ENCODE peak calls at places on chromosomes 5 and 9, in ten cellular contexts. One of them, this sample, is unnamed.

GRCh38 chr5:6576861-6577501 is 55.9 kb downstream of the NSUN2 start:
- DNase-seq in suprapubic skin: peak; percentile 29
- DNase-seq in upper lobe of left lung: no peak
- DNase-seq in HepG2: peak; percentile 34
- DNase-seq in sigmoid colon: no peak
- DNase-seq in SK-N-SH: peak; percentile 74
- DNase-seq in H1: no peak
- DNase-seq in transverse colon: no peak
- DNase-seq in GM12878: peak; percentile 4
- DNase-seq in K562: peak; percentile 60
- DNase-seq in this sample: no peak

GRCh38 chr9:113993838-113994540 is 84.1 kb downstream of the AMBP start:
- DNase-seq in suprapubic skin: peak; percentile 80
- DNase-seq in upper lobe of left lung: peak; percentile 91
- DNase-seq in HepG2: no peak
- DNase-seq in sigmoid colon: peak; percentile 79
- DNase-seq in SK-N-SH: peak; percentile 59
- DNase-seq in H1: no peak
- DNase-seq in transverse colon: peak; percentile 58
- DNase-seq in GM12878: no peak
- DNase-seq in K562: no peak
- DNase-seq in this sample: peak; percentile 95

GRCh38 chr5:54703091-54703490 is 185.5 kb downstream of the SNX18 start:
- DNase-seq in suprapubic skin: no peak
- DNase-seq in upper lobe of left lung: no peak
- DNase-seq in HepG2: no peak
- DNase-seq in sigmoid colon: peak; percentile 73
- DNase-seq in SK-N-SH: no peak
- DNase-seq in H1: no peak
- DNase-seq in transverse colon: no peak
- DNase-seq in GM12878: no peak
- DNase-seq in K562: no peak
- DNase-seq in this sample: no peak

GRCh38 chr5:109863752-109864151 is 174.0 kb downstream of the MAN2A1 start:
- DNase-seq in suprapubic skin: no peak
- DNase-seq in upper lobe of left lung: no peak
- DNase-seq in HepG2: no peak
- DNase-seq in sigmoid colon: no peak
- DNase-seq in SK-N-SH: no peak
- DNase-seq in H1: no peak
- DNase-seq in transverse colon: no peak
- DNase-seq in GM12878: no peak
- DNase-seq in K562: no peak
- DNase-seq in this sample: no peak

GRCh38 chr5:8340261-8340660 is 471.3 kb downstream of the MTRR start:
- DNase-seq in suprapubic skin: no peak
- DNase-seq in upper lobe of left lung: no peak
- DNase-seq in HepG2: no peak
- DNase-seq in sigmoid colon: no peak
- DNase-seq in SK-N-SH: no peak
- DNase-seq in H1: no peak
- DNase-seq in transverse colon: no peak
- DNase-seq in GM12878: no peak
- DNase-seq in K562: no peak
- DNase-seq in this sample: no peak

GRCh38 chr5:136622737-136623136 is 257.4 kb upstream of the TRPC7 start:
- DNase-seq in suprapubic skin: no peak
- DNase-seq in upper lobe of left lung: no peak
- DNase-seq in HepG2: no peak
- DNase-seq in sigmoid colon: no peak
- DNase-seq in SK-N-SH: no peak
- DNase-seq in H1: no peak
- DNase-seq in transverse colon: no peak
- DNase-seq in GM12878: no peak
- DNase-seq in K562: peak; percentile 12
- DNase-seq in this sample: no peak

GRCh38 chr5:154611341-154611767 is 133.3 kb upstream of the HAND1 start:
- DNase-seq in suprapubic skin: no peak
- DNase-seq in upper lobe of left lung: no peak
- DNase-seq in HepG2: no peak
- DNase-seq in sigmoid colon: no peak
- DNase-seq in SK-N-SH: no peak
- DNase-seq in H1: no peak
- DNase-seq in transverse colon: no peak
- DNase-seq in GM12878: no peak
- DNase-seq in K562: no peak
- DNase-seq in this sample: no peak

GRCh38 chr9:73269430-73270101 is 117.9 kb downstream of the ANXA1 start:
- DNase-seq in suprapubic skin: no peak
- DNase-seq in upper lobe of left lung: no peak
- DNase-seq in HepG2: peak; percentile 44
- DNase-seq in sigmoid colon: no peak
- DNase-seq in SK-N-SH: peak; percentile 5
- DNase-seq in H1: no peak
- DNase-seq in transverse colon: no peak
- DNase-seq in GM12878: no peak
- DNase-seq in K562: peak; percentile 37
- DNase-seq in this sample: no peak

GRCh38 chr9:125759812-125760134 is 12.6 kb downstream of the PBX3 start:
- DNase-seq in suprapubic skin: no peak
- DNase-seq in upper lobe of left lung: no peak
- DNase-seq in HepG2: no peak
- DNase-seq in sigmoid colon: no peak
- DNase-seq in SK-N-SH: no peak
- DNase-seq in H1: no peak
- DNase-seq in transverse colon: no peak
- DNase-seq in GM12878: no peak
- DNase-seq in K562: no peak
- DNase-seq in this sample: no peak

GRCh38 chr5:97425511-97425910 is 242.5 kb upstream of the RIOK2 start:
- DNase-seq in suprapubic skin: no peak
- DNase-seq in upper lobe of left lung: no peak
- DNase-seq in HepG2: no peak
- DNase-seq in sigmoid colon: no peak
- DNase-seq in SK-N-SH: no peak
- DNase-seq in H1: no peak
- DNase-seq in transverse colon: no peak
- DNase-seq in GM12878: no peak
- DNase-seq in K562: no peak
- DNase-seq in this sample: no peak

GRCh38 chr5:171205375-171205774 is 103.7 kb upstream of the TLX3 start:
- DNase-seq in suprapubic skin: no peak
- DNase-seq in upper lobe of left lung: no peak
- DNase-seq in HepG2: no peak
- DNase-seq in sigmoid colon: no peak
- DNase-seq in SK-N-SH: peak; percentile 44
- DNase-seq in H1: no peak
- DNase-seq in transverse colon: no peak
- DNase-seq in GM12878: no peak
- DNase-seq in K562: no peak
- DNase-seq in this sample: no peak

GRCh38 chr5:154174091-154174490 is 16.4 kb upstream of the GALNT10 start:
- DNase-seq in suprapubic skin: no peak
- DNase-seq in upper lobe of left lung: no peak
- DNase-seq in HepG2: no peak
- DNase-seq in sigmoid colon: no peak
- DNase-seq in SK-N-SH: no peak
- DNase-seq in H1: no peak
- DNase-seq in transverse colon: no peak
- DNase-seq in GM12878: no peak
- DNase-seq in K562: no peak
- DNase-seq in this sample: no peak

DNA sequence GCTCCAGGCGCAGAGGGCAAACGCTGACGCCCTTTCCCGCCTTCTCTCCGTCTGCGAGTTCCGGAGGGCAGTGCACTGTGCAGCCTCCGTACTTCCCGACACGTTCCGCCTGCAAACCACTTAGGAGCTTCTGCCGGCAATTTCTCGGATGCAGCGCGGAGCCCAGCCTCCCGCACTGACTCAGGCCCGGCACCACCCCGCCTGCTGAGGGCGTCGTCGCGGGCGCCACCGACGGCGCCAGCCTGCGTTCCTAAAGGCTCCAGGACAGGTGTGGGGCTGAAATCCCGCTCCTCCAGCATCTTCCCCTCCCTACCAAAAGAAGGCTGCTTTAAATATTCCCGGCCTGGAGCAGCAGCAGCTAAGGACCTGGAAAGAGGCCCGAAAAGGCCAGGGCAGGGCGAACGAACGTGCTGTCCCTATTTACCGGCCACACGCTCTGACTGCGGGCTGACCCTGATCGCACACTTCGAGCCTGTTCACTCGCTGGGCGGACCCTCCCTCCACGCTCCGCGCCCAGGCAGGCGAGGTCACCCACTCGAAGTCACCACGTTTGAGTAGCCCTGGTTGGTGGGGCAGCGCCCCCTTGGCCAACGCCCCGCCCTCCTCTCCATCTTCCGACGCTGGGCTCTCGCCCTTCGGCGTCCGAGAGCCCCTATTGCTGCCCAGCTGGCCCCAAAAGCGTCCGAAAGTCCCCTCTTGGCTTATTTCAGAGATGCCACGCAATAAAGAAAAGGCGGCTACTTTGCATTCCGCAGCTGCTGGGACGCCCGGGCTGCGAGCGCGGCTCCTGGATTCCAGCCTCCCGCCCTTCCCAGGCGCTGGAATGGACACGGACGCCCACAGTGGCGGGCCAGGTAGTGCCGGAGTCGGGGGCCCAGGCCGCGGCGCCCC is 9.6 kb upstream of the TRIM36 start:
- DNase-seq in suprapubic skin: no peak
- DNase-seq in upper lobe of left lung: no peak
- DNase-seq in HepG2: no peak
- DNase-seq in sigmoid colon: no peak
- DNase-seq in SK-N-SH: peak; percentile 85
- DNase-seq in H1: peak; percentile 69
- DNase-seq in transverse colon: peak; percentile 37
- DNase-seq in GM12878: no peak
- DNase-seq in K562: no peak
- DNase-seq in this sample: no peak
- TF ChIP-seq EP300 in suprapubic skin: no peak
- TF ChIP-seq EP300 in upper lobe of left lung: no peak
- TF ChIP-seq EP300 in HepG2: no peak
- TF ChIP-seq EP300 in sigmoid colon: no peak
- TF ChIP-seq EP300 in SK-N-SH: no peak
- TF ChIP-seq EP300 in H1: no peak
- TF ChIP-seq EP300 in transverse colon: no peak
- TF ChIP-seq EP300 in GM12878: no peak
- TF ChIP-seq EP300 in K562: no peak
- TF ChIP-seq EP300 in this sample: no peak

DNA sequence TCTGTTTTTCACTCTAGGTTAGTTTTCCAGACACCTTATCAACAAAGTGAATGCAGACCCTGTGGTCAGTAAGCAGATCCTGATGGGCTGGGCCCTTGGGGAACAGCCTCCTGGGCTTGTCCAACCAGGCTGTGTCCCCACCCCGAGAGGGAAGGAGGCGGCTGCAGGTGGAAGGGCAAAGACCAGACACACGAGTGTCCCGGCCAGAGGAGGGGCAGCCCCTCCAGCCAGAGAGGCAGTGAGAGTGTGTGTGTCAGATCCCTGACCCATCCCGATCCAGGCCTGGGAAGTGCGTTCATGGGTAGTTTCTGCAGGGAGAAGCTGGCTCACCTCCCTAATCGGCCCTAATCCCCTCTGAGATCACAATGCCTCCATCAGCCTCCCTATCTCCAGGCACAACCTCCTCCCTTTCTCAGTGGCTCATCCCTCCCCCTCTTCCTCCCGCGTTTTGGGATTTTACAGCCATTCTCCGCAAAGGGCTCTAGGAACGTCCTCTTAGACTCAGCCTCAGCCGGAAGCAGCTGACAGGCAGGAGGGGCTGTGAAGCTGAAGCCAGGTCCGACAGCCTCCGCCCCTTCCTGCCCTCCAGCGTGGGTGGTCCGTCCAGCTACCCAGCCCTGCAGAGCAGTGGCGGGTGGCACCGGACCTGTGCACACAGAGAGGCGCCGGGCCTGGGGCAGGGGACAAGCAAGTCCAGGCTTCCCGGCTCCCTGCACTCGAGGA is 9.7 kb downstream of the SLC12A7 start:
- DNase-seq in suprapubic skin: no peak
- DNase-seq in upper lobe of left lung: peak; percentile 42
- DNase-seq in HepG2: no peak
- DNase-seq in sigmoid colon: peak; percentile 77
- DNase-seq in SK-N-SH: no peak
- DNase-seq in H1: no peak
- DNase-seq in transverse colon: no peak
- DNase-seq in GM12878: no peak
- DNase-seq in K562: peak; percentile 41
- DNase-seq in this sample: no peak
- TF ChIP-seq POLR2AphosphoS5 in suprapubic skin: no peak
- TF ChIP-seq POLR2AphosphoS5 in upper lobe of left lung: no peak
- TF ChIP-seq POLR2AphosphoS5 in HepG2: no peak
- TF ChIP-seq POLR2AphosphoS5 in sigmoid colon: no peak
- TF ChIP-seq POLR2AphosphoS5 in SK-N-SH: no peak
- TF ChIP-seq POLR2AphosphoS5 in H1: no peak
- TF ChIP-seq POLR2AphosphoS5 in transverse colon: no peak
- TF ChIP-seq POLR2AphosphoS5 in GM12878: no peak
- TF ChIP-seq POLR2AphosphoS5 in K562: no peak
- TF ChIP-seq POLR2AphosphoS5 in this sample: no peak

GRCh38 chr9:132609184-132609583 is 26.8 kb downstream of the BARHL1 start:
- DNase-seq in suprapubic skin: no peak
- DNase-seq in upper lobe of left lung: no peak
- DNase-seq in HepG2: no peak
- DNase-seq in sigmoid colon: no peak
- DNase-seq in SK-N-SH: no peak
- DNase-seq in H1: no peak
- DNase-seq in transverse colon: no peak
- DNase-seq in GM12878: no peak
- DNase-seq in K562: no peak
- DNase-seq in this sample: no peak
- H3K4me1 ChIP-seq in suprapubic skin: no peaks in the 10 kb centered on the region
- H3K4me1 ChIP-seq in upper lobe of left lung: no peaks in the 10 kb centered on the region
- H3K4me1 ChIP-seq in HepG2: no peaks in the 10 kb centered on the region
- H3K4me1 ChIP-seq in sigmoid colon: no peaks in the 10 kb centered on the region
- H3K4me1 ChIP-seq in SK-N-SH: no peaks in the 10 kb centered on the region
- H3K4me1 ChIP-seq in H1: no peaks in the 10 kb centered on the region
- H3K4me1 ChIP-seq in transverse colon: no peaks in the 10 kb centered on the region
- H3K4me1 ChIP-seq in GM12878: no peaks in the 10 kb centered on the region
- H3K4me1 ChIP-seq in K562: no peaks in the 10 kb centered on the region
- H3K4me1 ChIP-seq in this sample: no peaks in the 10 kb centered on the region

GRCh38 chr9:91483835-91484234 is 60.2 kb upstream of the NFIL3 start:
- DNase-seq in suprapubic skin: no peak
- DNase-seq in upper lobe of left lung: no peak
- DNase-seq in HepG2: no peak
- DNase-seq in sigmoid colon: no peak
- DNase-seq in SK-N-SH: no peak
- DNase-seq in H1: no peak
- DNase-seq in transverse colon: no peak
- DNase-seq in GM12878: no peak
- DNase-seq in K562: no peak
- DNase-seq in this sample: no peak
- TF ChIP-seq EP300 in suprapubic skin: no peak
- TF ChIP-seq EP300 in upper lobe of left lung: no peak
- TF ChIP-seq EP300 in HepG2: no peak
- TF ChIP-seq EP300 in sigmoid colon: no peak
- TF ChIP-seq EP300 in SK-N-SH: no peak
- TF ChIP-seq EP300 in H1: no peak
- TF ChIP-seq EP300 in transverse colon: no peak
- TF ChIP-seq EP300 in GM12878: no peak
- TF ChIP-seq EP300 in K562: no peak
- TF ChIP-seq EP300 in this sample: no peak